ENCODE peak calls at places on chromosomes 6 and 20, in eight cellular contexts. Q is neural progenitor cell; Z is tibial artery; H is Calu3; K is CD4-positive, alpha-beta T cell; S is kidney epithelial cell; Y is fibroblast of mammary gland; V is HFFc6. L is an unnamed sample.
A peak's percentile ranks its signal among the peaks of the same experiment; 100 is the strongest.

GRCh38 chr6:76792394-76792793 is 670.9 kb downstream of the HTR1B start:
- DNase-seq in H (no peak), Y (peak; percentile 40), Z (no peak), Q (no peak), V (no peak), K (no peak), S (no peak), L (peak; percentile 61)

GRCh38 chr6:50952092-50952932 is 133.6 kb downstream of the TFAP2B start:
- DNase-seq in H (no peak), K (no peak), S (no peak), Y (peak; percentile 1), V (no peak), Z (no peak), Q (peak; percentile 16), L (peak; percentile 33)

GRCh38 chr6:36873612-36874011 is 991 bp downstream of the PPIL1 start:
- DNase-seq in Y (no peak), Z (no peak), K (no peak), V (no peak), H (peak; percentile 40), S (no peak), Q (no peak), L (peak; percentile 31)

GRCh38 chr6:149864578-149865535 is 698 bp upstream of the LRP11 start:
- DNase-seq in Q (peak; percentile 60), H (no peak), Y (peak; percentile 81), K (peak; percentile 16), V (peak; percentile 76), S (no peak), Z (peak; percentile 61), L (peak; percentile 74)

GRCh38 chr6:127641905-127642304 is 64.9 kb downstream of the C6orf58 start:
- DNase-seq in Z (no peak), Q (peak; percentile 72), Y (peak; percentile 48), V (peak; percentile 8), S (no peak), H (peak; percentile 34), K (no peak), L (peak; percentile 55)

GRCh38 chr20:63598479-63599395 is 24.7 kb upstream of the HELZ2 start:
- DNase-seq in Z (no peak), Q (no peak), H (no peak), Y (no peak), S (no peak), V (no peak), K (no peak), L (no peak)

GRCh38 chr6:152416652-152417051 is 220.5 kb downstream of the SYNE1 start:
- DNase-seq in H (no peak), Q (no peak), K (no peak), Z (no peak), V (no peak), Y (no peak), S (no peak), L (no peak)

GRCh38 chr20:4607287-4607713 is 114.4 kb upstream of the PRND start:
- DNase-seq in Y (peak; percentile 75), K (peak; percentile 54), S (no peak), V (peak; percentile 64), Q (peak; percentile 84), H (peak; percentile 39), Z (peak; percentile 54), L (peak; percentile 71)

DNA sequence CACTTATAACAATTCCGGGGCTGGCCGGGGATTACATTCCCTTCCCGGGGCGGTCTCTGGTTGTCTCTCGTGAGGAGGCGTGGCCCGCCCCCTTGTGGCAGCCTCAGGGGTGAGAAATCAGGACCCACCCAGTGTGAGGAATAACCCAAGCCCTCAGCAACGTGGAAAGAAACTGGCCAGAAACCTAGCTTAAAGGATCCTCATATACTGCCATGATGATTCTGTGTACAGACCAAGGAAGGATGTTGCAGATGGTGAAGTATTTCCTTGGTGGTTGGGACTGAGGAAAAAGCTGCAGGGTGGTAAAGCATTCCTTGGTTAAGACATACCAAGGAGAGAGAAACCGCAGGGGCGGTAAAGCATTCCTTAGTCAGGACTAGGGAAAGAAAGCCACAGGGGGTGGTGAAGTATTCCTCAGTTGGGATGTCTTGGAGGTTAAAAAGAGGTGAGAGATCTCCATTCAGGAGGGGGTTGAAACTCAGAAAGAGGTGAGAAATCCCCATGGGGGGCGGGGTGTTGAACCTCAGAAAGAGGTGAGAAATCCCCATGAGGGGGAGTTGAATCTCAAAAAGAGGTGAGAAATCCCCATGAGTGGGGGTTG is 238.2 kb downstream of the RNGTT start:
- DNase-seq in Y (peak; percentile 18), K (no peak), H (no peak), V (no peak), Q (peak; percentile 77), S (peak; percentile 19), Z (peak; percentile 22), L (no peak)
- TF ChIP-seq CTCF in Y (peak; percentile 4), K (no peak), H (no peak), V (peak; percentile 48), Q (peak; percentile 66), S (peak; percentile 24), Z (no peak), L (no peak)

GRCh38 chr20:31695849-31696804 is 26.5 kb downstream of the BCL2L1 start:
- DNase-seq in Q (no peak), Y (peak; percentile 92), Z (peak; percentile 71), H (peak; percentile 90), S (peak; percentile 75), K (no peak), V (peak; percentile 83), L (peak; percentile 75)
- TF ChIP-seq CTCF in Q (no peak), Y (no peak), Z (no peak), H (no peak), S (no peak), K (no peak), V (no peak), L (no peak)

DNA sequence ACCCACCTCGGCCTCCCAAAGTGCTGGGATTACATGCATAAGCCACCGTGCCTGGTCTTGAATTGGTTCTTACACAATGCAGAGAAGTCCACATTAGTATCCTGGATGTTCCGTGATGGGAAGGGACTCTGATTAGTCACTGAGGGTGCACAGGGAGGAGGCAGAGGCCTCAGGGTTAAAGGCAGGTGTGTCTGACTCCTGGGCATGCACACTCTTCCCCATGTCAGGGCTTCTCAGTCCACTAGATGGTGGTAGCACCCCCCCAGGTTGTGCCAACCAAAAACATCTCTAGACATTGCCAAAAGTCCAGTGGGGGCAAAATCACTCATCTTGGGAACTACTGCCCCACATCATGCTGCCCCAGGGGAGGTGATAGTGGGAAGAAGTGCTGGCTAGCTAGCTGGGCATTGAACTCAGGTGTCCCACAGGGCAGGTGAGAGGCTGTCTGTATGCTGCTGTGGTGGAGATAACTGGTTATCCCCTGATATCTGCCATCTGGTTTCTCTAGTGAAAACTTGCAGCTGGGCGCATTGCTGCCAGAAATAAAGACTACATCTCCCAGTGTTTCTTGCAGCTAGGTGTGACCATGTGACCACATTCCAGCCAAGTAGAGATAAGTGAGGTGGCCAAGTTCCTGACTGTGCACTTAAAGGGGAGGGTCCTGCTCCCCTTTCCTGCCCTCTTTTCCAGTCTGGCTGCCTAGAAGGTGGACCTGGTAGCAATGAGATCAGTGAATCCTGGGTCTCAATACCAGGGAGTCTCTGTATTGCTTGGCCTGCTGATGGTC is 8.4 kb upstream of the NSFL1C start:
- DNase-seq in V (no peak), S (no peak), K (no peak), H (peak; percentile 36), Z (no peak), Q (no peak), Y (no peak), L (peak; percentile 92)
- TF ChIP-seq CTCF in V (peak; percentile 61), S (peak; percentile 14), K (no peak), H (no peak), Z (no peak), Q (no peak), Y (peak; percentile 17), L (no peak)

DNA sequence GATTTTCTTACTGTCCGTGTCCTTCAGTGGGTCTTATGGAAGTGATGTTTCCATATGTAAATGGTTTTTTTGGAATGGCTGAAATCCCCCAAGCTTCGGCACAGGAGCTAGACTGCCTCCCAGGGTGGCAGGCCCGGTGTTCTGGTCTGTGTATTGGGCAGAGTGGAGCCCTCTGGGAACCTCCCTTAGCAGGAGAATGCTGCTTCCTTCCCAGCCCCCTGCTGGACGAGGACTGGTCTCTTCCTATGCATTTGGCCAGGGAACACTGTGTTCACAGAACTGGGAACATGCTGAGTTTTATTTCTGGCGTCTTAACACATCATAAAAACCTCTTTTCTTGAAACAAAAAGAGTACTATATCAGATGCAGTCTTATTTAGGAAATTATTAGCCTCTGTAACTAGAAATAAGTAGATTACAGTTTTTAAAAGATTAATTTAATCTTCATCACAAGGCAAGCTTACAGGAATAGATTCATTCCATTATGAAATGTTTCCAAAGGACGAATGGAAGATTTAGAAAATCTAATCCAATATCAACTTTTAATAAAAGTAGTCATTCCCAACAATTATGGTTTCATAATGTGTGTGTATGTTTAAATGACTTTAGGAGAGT is 56.6 kb downstream of the SYTL3 start:
- DNase-seq in K (no peak), S (no peak), H (peak; percentile 70), Q (peak; percentile 46), V (peak; percentile 35), Y (peak; percentile 65), Z (peak; percentile 69), L (peak; percentile 77)
- TF ChIP-seq CTCF in K (no peak), S (peak; percentile 73), H (peak; percentile 46), Q (peak; percentile 51), V (peak; percentile 78), Y (peak; percentile 78), Z (peak; percentile 63), L (peak; percentile 47)

DNA sequence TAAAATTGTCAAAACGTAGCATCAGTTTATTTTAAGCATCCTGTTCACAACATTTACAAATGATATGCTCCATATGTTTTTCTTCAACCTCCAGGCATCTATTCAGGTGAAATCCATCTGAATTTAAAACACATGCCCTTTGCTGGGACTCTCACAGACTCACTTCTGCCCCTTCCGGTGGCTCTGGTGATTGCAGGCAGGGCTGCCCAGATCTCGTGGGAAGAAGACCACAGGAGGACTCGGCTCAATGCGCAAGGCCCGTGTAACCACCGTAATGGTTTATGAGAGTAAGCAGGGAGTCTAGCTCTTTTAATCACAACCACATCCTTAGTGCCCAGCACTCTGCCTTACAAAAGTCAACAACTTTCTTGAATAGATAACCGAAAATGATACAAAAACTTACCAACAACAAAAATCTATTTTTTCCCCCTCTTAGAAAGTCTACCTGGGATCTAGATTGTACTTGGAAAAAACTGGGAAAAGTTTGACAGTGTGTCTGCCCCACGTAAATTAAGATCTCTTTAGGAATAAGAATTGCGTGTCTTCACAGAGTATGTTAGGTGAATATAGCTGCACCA is 139.1 kb downstream of the KIF16B start:
- DNase-seq in H (peak; percentile 47), Z (peak; percentile 53), S (no peak), K (peak; percentile 7), V (no peak), Q (peak; percentile 67), Y (peak; percentile 51), L (peak; percentile 65)
- TF ChIP-seq CTCF in H (peak; percentile 24), Z (peak; percentile 41), S (peak; percentile 69), K (peak; percentile 45), V (peak; percentile 71), Q (peak; percentile 71), Y (peak; percentile 74), L (peak; percentile 57)